ENCODE peak calls at places on chromosomes 4 and X, in ten cellular contexts. One of them, this sample, is unnamed. For H3K27me3, the result is how much of the 10 kb centered on the place peaks cover.

GRCh38 chrX:69705818-69706217 is 89.9 kb downstream of the EDA start:
- DNase-seq in MM.1S: no peak
- DNase-seq in SK-N-SH: no peak
- DNase-seq in cardiac muscle cell: no peak
- DNase-seq in endodermal cell: no peak
- DNase-seq in bronchial epithelial cell: no peak
- DNase-seq in sigmoid colon: no peak
- DNase-seq in upper lobe of right lung: no peak
- DNase-seq in BJ: no peak
- DNase-seq in lower lobe of right lung: no peak
- DNase-seq in this sample: no peak

GRCh38 chr4:28251831-28252230 is 1391.2 kb downstream of the STIM2 start:
- DNase-seq in endodermal cell: no peak
- DNase-seq in lower lobe of right lung: no peak
- DNase-seq in cardiac muscle cell: no peak
- DNase-seq in SK-N-SH: no peak
- DNase-seq in MM.1S: no peak
- DNase-seq in bronchial epithelial cell: peak
- DNase-seq in sigmoid colon: no peak
- DNase-seq in BJ: no peak
- DNase-seq in upper lobe of right lung: no peak
- DNase-seq in this sample: no peak

GRCh38 chr4:54400188-54400587 is 171.1 kb downstream of the PDGFRA start:
- DNase-seq in BJ: no peak
- DNase-seq in lower lobe of right lung: no peak
- DNase-seq in MM.1S: no peak
- DNase-seq in upper lobe of right lung: no peak
- DNase-seq in cardiac muscle cell: peak
- DNase-seq in endodermal cell: no peak
- DNase-seq in SK-N-SH: no peak
- DNase-seq in sigmoid colon: no peak
- DNase-seq in bronchial epithelial cell: no peak
- DNase-seq in this sample: no peak

GRCh38 chr4:169383724-169384123 is 113.0 kb upstream of the SH3RF1 start:
- DNase-seq in cardiac muscle cell: peak
- DNase-seq in lower lobe of right lung: no peak
- DNase-seq in BJ: peak
- DNase-seq in SK-N-SH: no peak
- DNase-seq in bronchial epithelial cell: peak
- DNase-seq in upper lobe of right lung: no peak
- DNase-seq in sigmoid colon: no peak
- DNase-seq in MM.1S: no peak
- DNase-seq in endodermal cell: no peak
- DNase-seq in this sample: no peak

GRCh38 chr4:168028568-168028967 is 63.8 kb upstream of the ANXA10 start:
- DNase-seq in bronchial epithelial cell: peak
- DNase-seq in cardiac muscle cell: peak
- DNase-seq in BJ: no peak
- DNase-seq in MM.1S: no peak
- DNase-seq in sigmoid colon: no peak
- DNase-seq in SK-N-SH: peak
- DNase-seq in upper lobe of right lung: no peak
- DNase-seq in lower lobe of right lung: no peak
- DNase-seq in endodermal cell: no peak
- DNase-seq in this sample: no peak

GRCh38 chr4:100738388-100739165 is 220.8 kb upstream of the EMCN start:
- DNase-seq in endodermal cell: no peak
- DNase-seq in MM.1S: no peak
- DNase-seq in lower lobe of right lung: no peak
- DNase-seq in bronchial epithelial cell: peak
- DNase-seq in BJ: peak
- DNase-seq in upper lobe of right lung: no peak
- DNase-seq in cardiac muscle cell: peak
- DNase-seq in SK-N-SH: no peak
- DNase-seq in sigmoid colon: peak
- DNase-seq in this sample: peak

GRCh38 chr4:141721174-141721573 is 84.8 kb downstream of the IL15 start:
- DNase-seq in MM.1S: no peak
- DNase-seq in upper lobe of right lung: no peak
- DNase-seq in BJ: no peak
- DNase-seq in sigmoid colon: no peak
- DNase-seq in lower lobe of right lung: no peak
- DNase-seq in endodermal cell: no peak
- DNase-seq in bronchial epithelial cell: no peak
- DNase-seq in cardiac muscle cell: no peak
- DNase-seq in SK-N-SH: no peak
- DNase-seq in this sample: no peak

GRCh38 chrX:12370444-12371089 is 232.3 kb downstream of the FRMPD4 start:
- DNase-seq in cardiac muscle cell: peak
- DNase-seq in sigmoid colon: no peak
- DNase-seq in MM.1S: no peak
- DNase-seq in BJ: peak
- DNase-seq in endodermal cell: no peak
- DNase-seq in lower lobe of right lung: no peak
- DNase-seq in SK-N-SH: no peak
- DNase-seq in upper lobe of right lung: no peak
- DNase-seq in bronchial epithelial cell: no peak
- DNase-seq in this sample: no peak

GRCh38 chr4:78781925-78782324 is 5.8 kb downstream of the BMP2K start:
- DNase-seq in cardiac muscle cell: no peak
- DNase-seq in endodermal cell: no peak
- DNase-seq in sigmoid colon: no peak
- DNase-seq in lower lobe of right lung: no peak
- DNase-seq in bronchial epithelial cell: no peak
- DNase-seq in BJ: no peak
- DNase-seq in SK-N-SH: no peak
- DNase-seq in MM.1S: no peak
- DNase-seq in upper lobe of right lung: no peak
- DNase-seq in this sample: no peak

DNA sequence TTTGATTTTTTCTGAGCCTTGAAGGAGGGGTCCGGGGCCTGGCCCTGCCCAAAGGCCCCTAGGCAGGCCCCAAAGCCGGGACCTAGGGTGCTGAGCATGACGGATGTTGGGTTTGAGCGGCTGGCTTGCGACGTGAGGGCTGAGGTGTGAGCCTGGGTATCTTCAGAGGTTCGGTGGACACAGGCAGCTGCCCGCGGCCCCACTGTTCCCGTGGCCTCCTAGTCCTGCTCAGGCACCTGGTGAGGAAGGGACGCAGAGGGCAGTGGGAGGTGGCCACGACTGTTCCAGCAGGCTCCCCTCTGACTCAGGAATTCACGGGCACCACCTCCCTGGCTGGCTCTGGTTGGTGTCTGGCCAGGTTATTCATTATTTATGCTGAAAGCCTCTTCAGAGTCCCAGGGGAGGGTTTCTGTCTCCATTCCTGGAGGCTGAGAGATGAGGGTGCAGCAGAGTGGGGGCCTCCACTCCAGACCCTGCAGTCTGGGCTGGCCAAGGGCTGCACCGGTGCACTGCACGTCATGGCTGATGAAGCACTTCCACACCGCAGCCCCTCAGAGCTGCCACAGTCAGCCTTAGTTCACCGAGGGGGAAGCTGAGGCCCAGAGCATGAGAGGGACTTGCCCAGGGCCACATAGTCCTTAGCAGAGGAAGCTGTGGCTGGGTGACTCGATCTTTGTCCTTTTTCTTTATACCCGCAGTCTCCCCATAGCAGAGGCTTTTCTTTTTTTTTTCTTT is 2.2 kb downstream of the MSANTD1 start:
- DNase-seq in SK-N-SH: no peak
- DNase-seq in sigmoid colon: peak
- DNase-seq in upper lobe of right lung: peak
- DNase-seq in endodermal cell: peak
- DNase-seq in MM.1S: no peak
- DNase-seq in lower lobe of right lung: peak
- DNase-seq in bronchial epithelial cell: no peak
- DNase-seq in cardiac muscle cell: no peak
- DNase-seq in BJ: no peak
- DNase-seq in this sample: no peak
- H3K4me3 ChIP-seq in SK-N-SH: no peak
- H3K4me3 ChIP-seq in sigmoid colon: no peak
- H3K4me3 ChIP-seq in upper lobe of right lung: peak
- H3K4me3 ChIP-seq in endodermal cell: no peak
- H3K4me3 ChIP-seq in MM.1S: no peak
- H3K4me3 ChIP-seq in lower lobe of right lung: peak
- H3K4me3 ChIP-seq in bronchial epithelial cell: no peak
- H3K4me3 ChIP-seq in cardiac muscle cell: no peak
- H3K4me3 ChIP-seq in BJ: no peak
- H3K4me3 ChIP-seq in this sample: no peak

GRCh38 chr4:173500841-173501591 is 29.0 kb downstream of the HAND2 start:
- DNase-seq in sigmoid colon: no peak
- DNase-seq in upper lobe of right lung: no peak
- DNase-seq in endodermal cell: peak
- DNase-seq in MM.1S: no peak
- DNase-seq in bronchial epithelial cell: no peak
- DNase-seq in lower lobe of right lung: no peak
- DNase-seq in BJ: no peak
- DNase-seq in SK-N-SH: no peak
- DNase-seq in cardiac muscle cell: no peak
- DNase-seq in this sample: no peak

GRCh38 chr4:173505924-173506779 is 23.9 kb downstream of the HAND2 start:
- DNase-seq in upper lobe of right lung: no peak
- DNase-seq in MM.1S: peak
- DNase-seq in SK-N-SH: peak
- DNase-seq in bronchial epithelial cell: no peak
- DNase-seq in BJ: no peak
- DNase-seq in cardiac muscle cell: peak
- DNase-seq in endodermal cell: peak
- DNase-seq in sigmoid colon: peak
- DNase-seq in lower lobe of right lung: no peak
- DNase-seq in this sample: no peak

GRCh38 chr4:173504181-173504503 is 25.9 kb downstream of the HAND2 start:
- DNase-seq in SK-N-SH: no peak
- DNase-seq in BJ: no peak
- DNase-seq in MM.1S: no peak
- DNase-seq in upper lobe of right lung: no peak
- DNase-seq in lower lobe of right lung: no peak
- DNase-seq in cardiac muscle cell: no peak
- DNase-seq in sigmoid colon: no peak
- DNase-seq in bronchial epithelial cell: no peak
- DNase-seq in endodermal cell: peak
- DNase-seq in this sample: no peak

GRCh38 chr4:173501592-173502150 is 28.4 kb downstream of the HAND2 start:
- DNase-seq in cardiac muscle cell: no peak
- DNase-seq in MM.1S: no peak
- DNase-seq in bronchial epithelial cell: no peak
- DNase-seq in BJ: no peak
- DNase-seq in SK-N-SH: no peak
- DNase-seq in endodermal cell: no peak
- DNase-seq in upper lobe of right lung: no peak
- DNase-seq in sigmoid colon: no peak
- DNase-seq in lower lobe of right lung: no peak
- DNase-seq in this sample: no peak

DNA sequence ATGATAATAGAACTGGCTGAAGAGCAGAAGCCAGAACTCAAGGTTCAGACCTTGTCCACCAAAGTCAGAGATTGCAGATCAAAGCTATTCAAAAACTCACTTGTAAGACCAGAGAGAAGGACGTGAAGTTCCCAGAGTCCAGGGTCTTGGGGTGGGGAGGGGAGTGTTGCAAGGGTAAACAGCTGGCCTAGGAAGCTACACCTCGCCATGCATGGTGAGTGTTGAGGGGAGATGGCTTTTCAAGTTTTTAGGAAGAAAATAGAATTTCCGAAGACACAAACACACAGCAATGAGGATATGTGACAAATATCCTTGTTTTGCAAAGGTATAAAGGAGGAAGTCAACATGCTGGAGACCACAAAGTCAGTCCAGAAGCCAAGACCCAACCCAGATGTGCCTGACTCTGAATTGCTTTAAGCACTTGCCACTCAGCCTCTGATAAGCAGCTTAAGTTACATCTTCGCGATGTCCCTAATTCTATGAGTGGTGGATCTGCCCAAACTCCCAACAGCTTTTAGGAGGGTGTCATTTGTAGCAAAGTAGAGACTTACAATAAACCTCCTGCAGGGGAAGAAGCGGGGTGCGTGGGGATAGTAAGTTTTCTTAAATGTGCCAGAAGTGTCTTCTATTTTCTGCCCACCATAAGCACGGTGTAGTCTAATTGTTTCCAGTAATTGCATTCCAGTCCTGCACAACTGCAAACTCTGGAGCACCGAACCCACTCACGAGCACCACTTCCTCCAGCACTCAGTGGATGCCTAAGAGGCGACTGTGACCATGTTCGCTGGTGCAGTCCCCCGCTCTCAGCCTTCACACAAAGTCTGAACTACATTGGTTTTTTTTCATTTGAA is 26.5 kb downstream of the HAND2 start:
- DNase-seq in endodermal cell: peak
- DNase-seq in MM.1S: no peak
- DNase-seq in bronchial epithelial cell: no peak
- DNase-seq in BJ: no peak
- DNase-seq in SK-N-SH: no peak
- DNase-seq in sigmoid colon: no peak
- DNase-seq in upper lobe of right lung: no peak
- DNase-seq in lower lobe of right lung: no peak
- DNase-seq in cardiac muscle cell: no peak
- DNase-seq in this sample: no peak
- H3K27me3 ChIP-seq in endodermal cell: half or more
- H3K27me3 ChIP-seq in MM.1S: under half
- H3K27me3 ChIP-seq in bronchial epithelial cell: under half
- H3K27me3 ChIP-seq in BJ: under half
- H3K27me3 ChIP-seq in SK-N-SH: under half
- H3K27me3 ChIP-seq in sigmoid colon: under half
- H3K27me3 ChIP-seq in upper lobe of right lung: half or more
- H3K27me3 ChIP-seq in lower lobe of right lung: half or more
- H3K27me3 ChIP-seq in cardiac muscle cell: under half
- H3K27me3 ChIP-seq in this sample: under half

DNA sequence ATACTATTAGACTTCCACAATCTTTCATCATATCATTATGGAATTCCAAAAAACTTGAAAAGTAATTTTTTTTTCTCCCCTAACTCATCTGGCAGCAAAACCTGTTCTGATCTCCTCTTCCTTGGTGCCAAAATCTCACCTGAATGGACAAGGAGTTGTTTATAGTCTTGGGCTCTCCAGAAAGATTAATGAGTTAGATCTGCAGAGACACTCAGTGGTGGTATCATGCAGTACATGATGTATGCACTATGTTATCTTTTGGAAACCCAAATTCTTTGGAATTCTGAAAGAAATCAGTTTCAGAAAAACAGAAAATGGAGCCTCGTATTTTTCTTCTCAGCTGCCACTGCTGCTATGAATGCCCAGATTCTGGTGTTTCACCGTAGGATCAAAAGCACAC is 11.7 kb downstream of the GPM6B start:
- DNase-seq in cardiac muscle cell: no peak
- DNase-seq in upper lobe of right lung: no peak
- DNase-seq in MM.1S: no peak
- DNase-seq in bronchial epithelial cell: no peak
- DNase-seq in BJ: no peak
- DNase-seq in sigmoid colon: no peak
- DNase-seq in endodermal cell: no peak
- DNase-seq in lower lobe of right lung: no peak
- DNase-seq in SK-N-SH: no peak
- DNase-seq in this sample: no peak
- TF ChIP-seq CTCF in cardiac muscle cell: no peak
- TF ChIP-seq CTCF in upper lobe of right lung: peak
- TF ChIP-seq CTCF in MM.1S: peak
- TF ChIP-seq CTCF in bronchial epithelial cell: no peak
- TF ChIP-seq CTCF in BJ: no peak
- TF ChIP-seq CTCF in sigmoid colon: no peak
- TF ChIP-seq CTCF in endodermal cell: no peak
- TF ChIP-seq CTCF in lower lobe of right lung: no peak
- TF ChIP-seq CTCF in SK-N-SH: no peak
- TF ChIP-seq CTCF in this sample: peak

GRCh38 chrX:101078716-101079115 is at the start of gene TMEM35A:
- DNase-seq in cardiac muscle cell: peak
- DNase-seq in SK-N-SH: peak
- DNase-seq in bronchial epithelial cell: no peak
- DNase-seq in MM.1S: no peak
- DNase-seq in sigmoid colon: no peak
- DNase-seq in upper lobe of right lung: no peak
- DNase-seq in endodermal cell: peak
- DNase-seq in lower lobe of right lung: no peak
- DNase-seq in BJ: no peak
- DNase-seq in this sample: no peak
- H3K4me3 ChIP-seq in cardiac muscle cell: peak
- H3K4me3 ChIP-seq in SK-N-SH: peak
- H3K4me3 ChIP-seq in bronchial epithelial cell: no peak
- H3K4me3 ChIP-seq in MM.1S: no peak
- H3K4me3 ChIP-seq in sigmoid colon: peak
- H3K4me3 ChIP-seq in upper lobe of right lung: peak
- H3K4me3 ChIP-seq in endodermal cell: peak
- H3K4me3 ChIP-seq in lower lobe of right lung: peak
- H3K4me3 ChIP-seq in BJ: peak
- H3K4me3 ChIP-seq in this sample: no peak